ENCODE peak calls at places on chromosomes 16 and 17, in six cellular contexts. K is RWPE1; O is EL; D is A549; S is stimulated activated CD4-positive, alpha-beta T cell treated with anti-CD3 and anti-CD28 coated beads, Interleukin-15, amount 100 ng/mL, for 48 hours; V is HuH-7. P is an unnamed sample.

GRCh38 chr17:78736526-78737079 is 45.5 kb downstream of the CYTH1 start:
- DNase-seq in K (peak), O (no peak), D (peak), S (no peak), V (no peak), P (no peak)

GRCh38 chr16:86129541-86129940 is 230.6 kb downstream of the IRF8 start:
- DNase-seq in K (no peak), O (no peak), D (no peak), S (no peak), V (no peak), P (no peak)

GRCh38 chr16:1676661-1677060 is 1.4 kb upstream of the JPT2 start:
- DNase-seq in K (no peak), O (no peak), D (no peak), S (no peak), V (no peak), P (no peak)

GRCh38 chr17:61656721-61657217 is 65.8 kb upstream of the NACA2 start:
- DNase-seq in K (no peak), O (no peak), D (no peak), S (no peak), V (no peak), P (no peak)

GRCh38 chr17:80124351-80124981 is 22.5 kb downstream of the EIF4A3 start:
- DNase-seq in K (no peak), O (peak), D (peak), S (no peak), V (peak), P (peak)

GRCh38 chr17:47935961-47936360 is 5.4 kb upstream of the PNPO start:
- DNase-seq in K (peak), O (peak), D (peak), S (no peak), V (no peak), P (no peak)

GRCh38 chr16:85246473-85246872 is 134.2 kb upstream of the CIBAR2 start:
- DNase-seq in K (no peak), O (no peak), D (no peak), S (no peak), V (no peak), P (no peak)

GRCh38 chr16:57628008-57628781 is at the start of gene ADGRG1:
- DNase-seq in K (peak), O (peak), D (peak), S (peak), V (peak), P (peak)

GRCh38 chr16:19718624-19718965 is 524 bp downstream of the IQCK start:
- DNase-seq in K (peak), O (peak), D (peak), S (no peak), V (peak), P (no peak)

GRCh38 chr17:28615260-28615940 is 1.4 kb upstream of the RSKR start:
- DNase-seq in K (no peak), O (no peak), D (no peak), S (no peak), V (no peak), P (no peak)

GRCh38 chr16:50635505-50636392 is 45.4 kb downstream of the SNX20 start:
- DNase-seq in K (no peak), O (no peak), D (no peak), S (peak), V (no peak), P (no peak)

P was measured in HepG2.